ENCODE peak calls at places on chromosomes 13 and 19, in six cellular contexts. F, M, K, A, P and Z are unnamed samples. For H3K9me3 and H3K27me3, the result is how much of the 10 kb centered on the place peaks cover.

GRCh38 chr13:60700994-60701393 is 304.0 kb downstream of the TDRD3 start:
- DNase-seq in M (no peak), F (no peak), P (no peak), K (no peak), A (peak), Z (no peak)

GRCh38 chr13:31767175-31767900 is 28.0 kb downstream of the RXFP2 start:
- DNase-seq in F (peak), A (no peak), K (no peak), P (no peak), M (peak), Z (no peak)

GRCh38 chr19:47644743-47645499 is 36.0 kb downstream of the BICRA start:
- DNase-seq in A (no peak), K (no peak), M (no peak), P (no peak), F (no peak), Z (peak)

GRCh38 chr13:81388400-81388799 is 1047.5 kb upstream of the SPRY2 start:
- DNase-seq in K (no peak), P (no peak), A (no peak), M (no peak), F (no peak), Z (no peak)

GRCh38 chr19:33621811-33622504 is at the start of gene CHST8:
- DNase-seq in A (peak), F (peak), M (no peak), K (no peak), P (peak), Z (peak)

GRCh38 chr19:6216236-6216995 is 63.4 kb downstream of the MLLT1 start:
- DNase-seq in P (no peak), A (peak), M (no peak), F (no peak), K (no peak), Z (no peak)

GRCh38 chr13:99103536-99103935 is 97.1 kb upstream of the UBAC2 start:
- DNase-seq in M (peak), A (no peak), K (no peak), P (no peak), F (no peak), Z (no peak)

GRCh38 chr19:4620675-4621074 is 18.6 kb upstream of the TNFAIP8L1 start:
- DNase-seq in F (no peak), K (no peak), A (no peak), M (no peak), P (no peak), Z (no peak)

GRCh38 chr13:94595006-94595942 is 678 bp downstream of the TGDS start:
- DNase-seq in P (peak), A (no peak), F (peak), M (no peak), K (no peak), Z (no peak)

GRCh38 chr13:52085416-52085815 is 43.5 kb downstream of the NEK5 start:
- DNase-seq in A (no peak), F (peak), M (no peak), K (no peak), P (no peak), Z (no peak)

GRCh38 chr19:17671906-17672305 is 16.2 kb downstream of the UNC13A start:
- DNase-seq in A (no peak), M (no peak), F (peak), K (peak), P (no peak), Z (peak)

GRCh38 chr13:42906257-42906656 is 85.8 kb downstream of the EPSTI1 start:
- DNase-seq in K (no peak), A (no peak), M (no peak), P (no peak), F (no peak), Z (no peak)

GRCh38 chr13:77980592-77980991 is 62.0 kb upstream of the EDNRB start:
- DNase-seq in P (no peak), K (no peak), M (peak), A (no peak), F (peak), Z (no peak)

GRCh38 chr13:113648218-113648615 is 9.8 kb downstream of the ATP4B start:
- DNase-seq in P (peak), M (peak), F (no peak), A (peak), K (no peak), Z (no peak)

GRCh38 chr19:29487432-29487831 is 38.4 kb upstream of the VSTM2B start:
- DNase-seq in K (no peak), A (no peak), F (no peak), P (no peak), M (peak), Z (no peak)

GRCh38 chr19:6459356-6460098 is at the start of gene SLC25A23:
- DNase-seq in M (no peak), K (peak), A (peak), F (peak), P (peak), Z (peak)

GRCh38 chr19:47673426-47673825 is 39.8 kb upstream of the EHD2 start:
- DNase-seq in F (no peak), P (no peak), K (no peak), A (no peak), M (no peak), Z (no peak)

GRCh38 chr13:62038214-62038613 is 622.6 kb upstream of the PCDH20 start:
- DNase-seq in P (no peak), A (no peak), F (no peak), K (no peak), M (no peak), Z (no peak)

GRCh38 chr19:8506402-8506957 is 4.0 kb upstream of the PRAM1 start:
- DNase-seq in K (no peak), A (no peak), M (no peak), F (no peak), P (no peak), Z (no peak)
- H3K4me3 ChIP-seq in K (no peak), A (peak), M (peak), F (no peak), P (peak), Z (peak)

GRCh38 chr19:31274964-31275319 is 74.3 kb downstream of the TSHZ3 start:
- DNase-seq in A (no peak), P (no peak), F (no peak), K (no peak), M (no peak), Z (no peak)
- H3K9me3 ChIP-seq in A (under half), P (under half), F (under half), K (under half), M (under half), Z (under half)

DNA sequence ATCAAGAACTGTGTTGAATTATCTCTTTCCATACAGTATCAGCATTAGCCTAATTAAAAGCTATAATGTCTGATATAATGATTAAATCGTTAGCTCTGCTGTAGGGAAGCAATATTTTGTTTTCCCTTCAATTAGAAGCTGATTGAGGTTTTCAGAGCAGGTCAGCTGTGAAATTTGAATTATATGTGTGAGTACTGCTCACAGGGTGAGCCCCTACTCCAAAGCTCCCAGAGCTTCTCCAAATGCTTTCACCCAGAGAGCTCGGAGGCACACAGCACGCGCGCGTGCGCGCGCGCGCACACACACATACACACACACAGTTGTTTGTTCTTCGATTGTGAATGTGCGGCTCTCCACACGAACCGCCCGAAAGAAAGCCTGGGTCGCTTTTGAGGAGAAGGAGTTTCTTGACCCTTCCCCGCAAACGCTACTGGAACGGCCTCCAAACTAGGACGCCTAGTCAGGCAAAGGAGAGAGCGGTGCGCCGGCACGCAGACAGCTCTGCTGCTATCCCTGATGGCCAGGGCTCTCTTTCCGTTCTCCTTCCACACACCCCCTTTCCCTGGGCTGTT is 4.8 kb upstream of the SOX1 start:
- DNase-seq in M (no peak), A (no peak), K (no peak), F (no peak), P (no peak), Z (no peak)
- H3K27me3 ChIP-seq in M (half or more), A (under half), K (under half), F (half or more), P (under half), Z (half or more)

DNA sequence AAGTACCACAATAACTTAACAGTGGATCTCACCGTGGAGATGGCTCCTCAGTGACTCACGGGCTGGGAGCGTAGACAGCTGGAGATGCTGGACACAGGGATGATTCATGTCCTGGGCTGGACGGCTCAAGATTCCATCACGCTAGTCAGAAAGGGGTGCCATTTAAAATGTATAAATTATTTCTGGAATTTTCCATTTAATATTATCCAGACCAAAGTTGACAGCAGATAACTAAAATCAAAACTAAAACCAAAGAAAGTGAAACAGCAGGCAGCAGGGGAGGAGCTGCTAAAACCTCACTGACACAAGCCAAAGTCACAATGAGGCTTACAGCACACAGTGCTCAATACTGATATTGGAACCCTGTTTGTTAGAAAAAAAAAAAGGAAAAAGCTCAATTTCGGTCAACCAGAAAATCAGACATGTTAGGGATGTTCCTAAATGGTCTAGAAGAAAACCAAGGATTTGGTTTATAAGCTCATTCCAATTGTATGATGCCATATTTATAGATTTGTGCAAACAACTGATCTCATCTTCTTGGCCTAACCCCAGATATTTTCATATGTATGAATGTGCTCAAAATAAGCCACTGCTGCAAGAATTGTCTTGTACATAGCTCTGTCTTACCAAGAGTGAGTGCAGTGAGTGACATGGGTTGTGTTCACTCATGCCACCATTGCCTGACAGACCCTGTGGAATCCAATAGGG is 111.8 kb downstream of the SACS start:
- DNase-seq in P (no peak), A (peak), M (peak), F (peak), K (peak), Z (no peak)
- H3K4me3 ChIP-seq in P (peak), A (peak), M (no peak), F (peak), K (no peak), Z (no peak)

DNA sequence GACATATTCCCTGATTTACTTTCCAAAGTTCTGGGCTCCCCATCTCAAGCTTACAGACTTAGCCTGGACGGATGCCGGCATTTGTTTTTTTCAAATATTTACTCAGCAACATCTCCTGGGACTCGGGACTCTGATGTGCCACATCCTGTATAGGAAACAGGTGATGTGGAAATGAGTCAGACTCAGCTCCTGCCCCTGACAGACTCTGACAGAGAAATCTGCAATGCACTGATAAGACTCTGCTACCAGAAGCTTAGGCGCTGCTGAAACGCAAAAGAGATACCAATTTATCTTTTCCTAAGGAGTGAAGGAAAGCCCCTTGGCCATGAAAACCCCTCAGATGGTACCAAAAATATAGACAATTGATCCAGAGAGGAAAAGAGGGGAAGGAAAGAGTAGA is 16.2 kb downstream of the LAIR2 start:
- DNase-seq in F (peak), M (no peak), P (no peak), K (no peak), A (no peak), Z (no peak)
- H3K9me3 ChIP-seq in F (under half), M (under half), P (under half), K (under half), A (under half), Z (under half)